ENCODE peak calls at places on chromosomes 13 and 19, in six cellular contexts. W is progenitor cell of endocrine pancreas, N is sigmoid colon, G is choroid plexus epithelial cell, F is Calu3, U is WTC11. I is an unnamed sample.

GRCh38 chr13:28636078-28636477 is 22.9 kb upstream of the POMP start:
- DNase-seq in W (no peak), G (peak), U (no peak), N (no peak), F (no peak), I (no peak)

GRCh38 chr19:46845959-46846459 is 4.6 kb downstream of the AP2S1 start:
- DNase-seq in U (no peak), F (no peak), N (peak), W (no peak), G (no peak), I (no peak)

GRCh38 chr19:33683881-33684549 is 62.3 kb downstream of the CHST8 start:
- DNase-seq in U (peak), G (peak), W (peak), N (peak), F (peak), I (no peak)

GRCh38 chr19:31223805-31224534 is 125.3 kb downstream of the TSHZ3 start:
- DNase-seq in W (no peak), N (no peak), U (no peak), G (peak), F (no peak), I (no peak)

GRCh38 chr13:18962168-18962734 is 219.4 kb downstream of the TUBA3C start:
- DNase-seq in F (no peak), N (no peak), W (no peak), U (no peak), G (no peak), I (no peak)

GRCh38 chr13:25911020-25911419 is 140.8 kb downstream of the SHISA2 start:
- DNase-seq in G (no peak), N (no peak), F (no peak), U (peak), W (no peak), I (no peak)

GRCh38 chr13:41823486-41823885 is 137.4 kb downstream of the VWA8 start:
- DNase-seq in F (no peak), G (peak), W (no peak), U (no peak), N (no peak), I (no peak)

GRCh38 chr19:48481191-48481500 is 12.0 kb downstream of the CYTH2 start:
- DNase-seq in U (no peak), F (no peak), G (no peak), N (no peak), W (no peak), I (no peak)

GRCh38 chr13:108789476-108789875 is 160.1 kb downstream of the MYO16 start:
- DNase-seq in U (no peak), G (no peak), N (no peak), W (no peak), F (no peak), I (no peak)

GRCh38 chr13:72662548-72662947 is 64.9 kb downstream of the MZT1 start:
- DNase-seq in G (no peak), N (no peak), F (no peak), W (no peak), U (no peak), I (no peak)

GRCh38 chr13:108227651-108228272 is 9.6 kb downstream of the ABHD13 start:
- DNase-seq in G (peak), F (peak), W (peak), U (no peak), N (no peak), I (no peak)

GRCh38 chr13:36954542-36954941 is 34.5 kb upstream of the SMAD9 start:
- DNase-seq in N (no peak), F (no peak), W (no peak), U (no peak), G (no peak), I (no peak)

GRCh38 chr19:34118879-34119748 is 53.2 kb upstream of the LSM14A start:
- DNase-seq in W (no peak), U (no peak), F (no peak), N (no peak), G (no peak), I (no peak)

GRCh38 chr13:40235160-40235796 is 431.2 kb downstream of the FOXO1 start:
- DNase-seq in G (no peak), F (no peak), W (no peak), N (no peak), U (no peak), I (no peak)

GRCh38 chr13:75621147-75621546 is 15.0 kb upstream of the LMO7 start:
- DNase-seq in G (peak), N (no peak), U (no peak), F (no peak), W (no peak), I (no peak)

GRCh38 chr19:31674503-31675186 is 325.4 kb upstream of the TSHZ3 start:
- DNase-seq in U (no peak), G (peak), N (no peak), F (no peak), W (no peak), I (no peak)

GRCh38 chr19:43078311-43078710 is 4.2 kb downstream of the PSG2 start:
- DNase-seq in G (peak), U (no peak), W (no peak), F (no peak), N (no peak), I (no peak)

GRCh38 chr13:110319774-110320509 is 12.9 kb downstream of the COL4A2 start:
- DNase-seq in U (no peak), G (peak), W (no peak), F (peak), N (no peak), I (peak)

GRCh38 chr19:18419699-18420460 is 682 bp downstream of the SSBP4 start:
- DNase-seq in G (no peak), U (no peak), N (no peak), F (no peak), W (peak), I (no peak)

GRCh38 chr19:45446295-45446694 is 21.5 kb upstream of the FOSB start:
- DNase-seq in G (peak), W (no peak), N (no peak), U (no peak), F (peak), I (no peak)

GRCh38 chr13:27038323-27038722 is 133.3 kb downstream of the USP12 start:
- DNase-seq in N (no peak), U (no peak), F (peak), G (peak), W (no peak), I (no peak)

GRCh38 chr19:47644199-47644598 is 35.3 kb downstream of the BICRA start:
- DNase-seq in W (no peak), N (no peak), U (no peak), F (no peak), G (no peak), I (no peak)

GRCh38 chr13:30256713-30257432 is 50.5 kb downstream of the KATNAL1 start:
- DNase-seq in F (no peak), G (peak), W (no peak), U (no peak), N (no peak), I (no peak)

GRCh38 chr13:30257433-30258099 is 49.8 kb downstream of the KATNAL1 start:
- DNase-seq in F (no peak), U (peak), W (no peak), N (no peak), G (peak), I (no peak)

GRCh38 chr13:30253830-30254229 is 53.5 kb downstream of the KATNAL1 start:
- DNase-seq in W (no peak), G (no peak), N (no peak), U (no peak), F (no peak), I (no peak)

DNA sequence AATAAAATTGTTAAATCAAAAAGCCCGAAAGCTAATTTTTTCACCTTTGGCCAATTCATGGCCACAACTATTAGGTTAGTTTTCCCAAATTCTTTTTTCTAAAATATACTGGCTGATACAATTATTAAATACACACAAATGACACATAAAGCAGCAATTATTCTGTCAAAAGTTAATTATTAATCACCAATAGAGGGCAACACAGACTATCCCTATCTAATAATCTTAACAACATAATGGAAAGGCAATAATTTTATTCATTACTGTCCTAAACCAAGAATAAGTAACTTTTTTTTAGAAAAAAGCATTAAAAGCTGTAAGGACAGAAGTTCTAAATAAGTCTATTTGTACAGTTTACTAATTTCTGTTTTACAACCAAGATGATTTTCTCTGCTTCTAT is 51.7 kb downstream of the KATNAL1 start:
- DNase-seq in N (no peak), W (no peak), F (no peak), U (no peak), G (no peak), I (no peak)
- TF ChIP-seq CTCF in N (no peak), W (no peak), F (no peak), U (no peak), G (peak), I (peak)

GRCh38 chr19:56071151-56071550 is 49.9 kb downstream of the ZNF787 start:
- DNase-seq in F (peak), U (no peak), W (no peak), G (no peak), N (no peak), I (no peak)
- TF ChIP-seq CTCF in F (peak), U (no peak), W (peak), G (peak), N (no peak), I (peak)

GRCh38 chr19:41595258-41595889 is 19.4 kb downstream of the CEACAM21 start:
- DNase-seq in F (peak), N (no peak), U (peak), G (peak), W (no peak), I (no peak)
- TF ChIP-seq CTCF in F (peak), N (no peak), U (peak), G (peak), W (peak), I (peak)

DNA sequence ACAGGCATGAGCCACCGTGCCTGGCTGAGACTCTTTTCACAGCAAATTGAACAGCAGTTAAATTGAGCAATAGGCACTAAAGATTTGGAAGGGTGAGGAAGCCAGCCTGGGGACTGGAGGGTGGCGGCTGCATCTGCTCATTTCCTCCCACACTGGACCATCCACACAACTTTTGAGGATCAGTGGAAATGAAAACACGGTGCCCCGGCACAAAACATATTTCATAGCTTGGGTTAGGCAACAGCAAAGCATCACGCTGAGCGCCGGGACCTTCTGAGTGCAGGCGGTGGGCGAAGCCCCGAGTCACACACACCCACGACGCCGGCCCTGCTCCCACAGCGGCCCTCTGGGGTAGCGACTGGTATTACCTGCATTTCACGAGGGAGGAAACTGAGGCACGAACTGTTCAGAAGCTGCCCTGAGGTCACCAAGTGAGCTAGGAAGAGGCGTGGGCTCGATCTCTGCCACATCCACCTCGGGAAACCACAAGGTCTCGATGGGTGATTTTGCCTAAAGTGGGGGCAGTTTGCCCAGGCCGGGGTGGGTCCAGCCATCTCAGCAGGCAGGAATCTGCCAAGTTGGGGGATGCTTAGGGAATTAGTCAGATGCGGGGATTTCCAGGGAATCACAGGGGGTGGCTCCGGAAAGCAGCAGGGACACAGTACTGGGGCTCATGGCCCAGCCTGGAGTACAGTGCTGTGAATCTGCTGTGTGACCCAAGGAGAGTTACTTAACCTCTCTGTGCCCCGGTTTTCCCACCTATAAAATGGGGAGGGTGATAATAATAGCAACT is 3.5 kb upstream of the SBNO2 start:
- DNase-seq in N (peak), U (no peak), W (no peak), F (peak), G (peak), I (no peak)
- TF ChIP-seq CTCF in N (no peak), U (no peak), W (no peak), F (no peak), G (peak), I (no peak)

DNA sequence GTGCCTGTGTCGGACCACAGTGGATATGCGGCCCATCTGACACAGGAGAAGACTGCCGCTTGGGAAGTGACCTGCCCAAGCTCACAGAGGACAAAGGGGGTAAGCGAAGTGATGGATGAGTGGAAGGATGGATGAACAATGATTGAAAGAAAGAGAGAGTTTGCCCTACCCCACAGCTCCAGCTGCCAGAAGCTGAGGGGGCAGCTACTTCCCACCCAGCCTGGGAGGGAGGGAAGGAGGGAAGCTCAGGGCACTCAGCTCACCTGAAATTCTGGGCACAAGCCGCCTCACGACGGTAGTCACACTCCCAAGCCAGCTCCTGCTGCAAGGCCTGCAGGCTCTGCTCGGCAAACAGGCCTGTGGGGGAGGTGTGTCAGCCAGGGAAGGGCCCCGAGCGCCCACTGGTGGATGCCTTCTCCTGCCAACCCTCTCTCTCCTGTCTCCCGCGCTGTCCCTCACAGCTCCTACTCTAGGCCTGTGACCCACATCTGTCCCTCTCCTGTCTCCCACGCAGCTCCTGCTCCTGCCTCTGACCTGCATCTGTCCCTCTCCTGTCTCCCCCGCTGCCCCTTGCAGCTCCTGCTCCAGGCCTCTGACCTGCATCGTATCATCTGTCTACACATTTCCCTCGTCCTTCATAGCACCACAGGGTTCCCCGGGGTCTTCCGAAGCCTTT is 12.0 kb upstream of the NUMBL start:
- DNase-seq in F (no peak), G (peak), N (peak), W (peak), U (peak), I (no peak)
- TF ChIP-seq CTCF in F (no peak), G (peak), N (peak), W (peak), U (peak), I (peak)